ENCODE peak calls at places on chromosomes 1 and 21, in four cellular contexts. A is heart right ventricle, X is uterus, I is mammary epithelial cell. J is an unnamed sample. For H3K4me1, the result is how much of the 10 kb centered on the place peaks cover.

GRCh38 chr1:6065093-6065878 is 19.6 kb downstream of the KCNAB2 start:
- DNase-seq in A (peak), X (no peak), I (no peak), J (no peak)

GRCh38 chr21:39109596-39110210 is 73.5 kb downstream of the PSMG1 start:
- DNase-seq in A (no peak), X (no peak), I (no peak), J (no peak)

GRCh38 chr1:19210772-19211549 is 895 bp upstream of the UBR4 start:
- DNase-seq in A (no peak), X (no peak), I (peak), J (no peak)

GRCh38 chr21:46052703-46053651 is 44.9 kb upstream of the COL6A2 start:
- DNase-seq in A (no peak), X (peak), I (peak), J (no peak)

GRCh38 chr1:79044974-79045650 is 38.6 kb upstream of the ADGRL4 start:
- DNase-seq in A (no peak), X (no peak), I (no peak), J (no peak)

GRCh38 chr21:45032977-45033705 is 41.2 kb upstream of the ADARB1 start:
- DNase-seq in A (no peak), X (peak), I (no peak), J (no peak)

GRCh38 chr1:71350805-71351204 is 270.0 kb upstream of the ZRANB2 start:
- DNase-seq in A (no peak), X (no peak), I (no peak), J (no peak)

GRCh38 chr1:143691400-143691891 is 280.3 kb downstream of the FAM72C start:
- DNase-seq in A (no peak), X (no peak), I (peak), J (no peak)

GRCh38 chr21:14243461-14243860 is 27.5 kb downstream of the RBM11 start:
- DNase-seq in A (no peak), X (no peak), I (no peak), J (no peak)

GRCh38 chr1:107404756-107405155 is 263.9 kb downstream of the NTNG1 start:
- DNase-seq in A (no peak), X (no peak), I (peak), J (no peak)

GRCh38 chr21:36734367-36735200 is 35.7 kb downstream of the SIM2 start:
- DNase-seq in A (no peak), X (no peak), I (no peak), J (no peak)

GRCh38 chr1:15207031-15207828 is 39.8 kb upstream of the FHAD1 start:
- DNase-seq in A (no peak), X (no peak), I (no peak), J (no peak)

GRCh38 chr1:30523055-30524020 is 200.0 kb downstream of the MATN1 start:
- DNase-seq in A (no peak), X (no peak), I (peak), J (no peak)

GRCh38 chr1:3133671-3134070 is 64.7 kb downstream of the PRDM16 start:
- DNase-seq in A (no peak), X (no peak), I (no peak), J (no peak)

GRCh38 chr1:228095938-228096337 is 7.2 kb downstream of the C1orf35 start:
- DNase-seq in A (no peak), X (no peak), I (no peak), J (no peak)
- H3K4me3 ChIP-seq in A (no peak), X (no peak), I (no peak), J (no peak)

DNA sequence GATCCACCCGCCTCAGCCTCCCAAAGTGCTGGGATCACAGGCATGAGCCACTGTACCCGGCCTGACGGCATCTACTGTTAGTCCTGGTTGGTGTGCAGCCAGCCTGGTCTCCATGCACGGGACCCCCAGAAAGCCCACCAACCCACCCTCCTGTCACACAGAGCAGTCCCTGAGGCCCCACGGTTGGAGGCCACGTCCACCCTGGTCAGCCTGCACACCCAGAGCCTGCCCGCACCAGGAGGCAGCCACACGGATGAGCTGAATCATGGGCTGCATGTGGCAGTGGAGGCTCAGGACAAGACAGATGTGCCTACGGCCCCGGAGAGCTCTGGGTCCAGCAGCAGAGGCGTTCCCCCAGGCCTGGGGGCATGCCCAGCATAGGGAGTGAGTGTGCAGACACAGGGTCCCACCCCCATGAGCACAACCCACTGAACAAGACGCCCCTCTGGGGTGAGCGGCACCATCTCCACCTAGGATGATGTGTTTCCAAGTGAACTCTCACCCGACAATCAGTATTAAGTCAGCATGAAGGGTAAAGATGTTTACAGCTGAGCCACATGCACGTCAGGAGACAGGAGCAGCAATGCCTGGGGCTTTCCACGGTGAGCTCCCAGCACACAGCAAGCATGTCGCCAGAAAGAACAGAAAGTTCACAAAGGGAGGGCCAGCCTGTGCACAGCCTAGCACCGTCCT is 102.1 kb downstream of the WDR4 start:
- DNase-seq in A (no peak), X (no peak), I (no peak), J (no peak)
- H3K4me1 ChIP-seq in A (under half), X (under half), I (under half), J (under half)

GRCh38 chr1:221141059-221141458 is 261.8 kb downstream of the HLX start:
- DNase-seq in A (no peak), X (no peak), I (peak), J (no peak)

GRCh38 chr1:221137668-221138067 is 258.4 kb downstream of the HLX start:
- DNase-seq in A (no peak), X (no peak), I (no peak), J (no peak)

GRCh38 chr1:221141606-221142285 is 262.5 kb downstream of the HLX start:
- DNase-seq in A (no peak), X (no peak), I (no peak), J (no peak)

DNA sequence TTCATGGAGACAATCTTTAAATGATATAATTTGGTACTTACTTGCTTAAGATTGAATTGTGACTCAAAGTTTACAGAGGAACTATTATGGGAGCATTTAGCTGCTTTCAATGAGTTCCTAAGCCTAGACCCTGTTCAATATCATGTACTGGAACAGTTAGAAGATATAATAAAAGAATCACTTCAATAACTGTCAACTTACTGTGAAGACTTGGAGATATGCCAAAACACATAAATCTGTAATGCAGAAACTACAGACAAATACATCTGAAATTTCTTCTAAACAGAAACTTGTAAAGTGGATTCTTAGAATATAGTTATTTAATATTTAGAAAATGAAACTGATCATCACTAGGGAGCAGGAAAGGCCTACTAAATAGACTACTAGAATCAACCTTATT is 259.3 kb downstream of the HLX start:
- DNase-seq in A (no peak), X (no peak), I (no peak), J (no peak)
- H3K4me3 ChIP-seq in A (no peak), X (no peak), I (no peak), J (no peak)

GRCh38 chr1:8421721-8422120 is 103.8 kb downstream of the SLC45A1 start:
- DNase-seq in A (no peak), X (no peak), I (peak), J (no peak)

GRCh38 chr1:8423702-8424538 is 106.0 kb downstream of the SLC45A1 start:
- DNase-seq in A (peak), X (peak), I (peak), J (peak)

GRCh38 chr1:8424539-8425116 is 106.7 kb downstream of the SLC45A1 start:
- DNase-seq in A (peak), X (peak), I (peak), J (peak)

GRCh38 chr1:8423134-8423701 is 105.3 kb downstream of the SLC45A1 start:
- DNase-seq in A (peak), X (peak), I (peak), J (peak)

DNA sequence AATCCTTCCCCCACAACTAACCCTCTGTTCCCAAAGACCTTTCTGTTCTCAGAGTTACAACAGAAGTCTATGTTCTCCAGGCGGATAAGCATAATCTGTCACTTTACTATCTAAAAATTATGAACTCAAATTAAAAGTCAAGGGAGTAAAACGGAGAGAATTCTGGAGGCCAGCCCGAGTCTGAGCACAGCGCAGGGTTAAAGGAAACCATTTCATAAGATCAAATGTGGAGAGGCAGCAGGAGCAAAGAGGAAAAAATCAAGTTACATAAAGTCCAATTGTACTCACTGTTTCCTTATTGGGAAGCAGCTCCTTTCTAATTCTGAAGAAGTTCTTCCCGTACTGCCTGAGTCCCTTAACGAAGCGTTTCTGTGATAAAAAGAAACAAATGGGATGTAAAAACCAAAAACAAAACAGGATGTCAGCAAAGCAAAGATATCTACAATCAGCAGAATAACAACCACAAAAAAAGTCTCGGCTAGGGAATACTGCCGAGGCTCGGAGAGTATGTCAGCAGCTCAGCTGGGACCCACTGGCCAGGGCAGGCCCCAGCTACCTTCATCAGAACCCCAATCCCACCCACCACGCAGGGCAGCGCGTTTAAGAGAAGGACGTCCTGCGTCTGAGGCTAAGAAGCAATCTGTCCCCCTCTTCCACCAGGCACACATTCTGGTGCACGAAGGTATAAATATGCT is 104.7 kb downstream of the SLC45A1 start:
- DNase-seq in A (peak), X (peak), I (peak), J (peak)
- H3K4me1 ChIP-seq in A (half or more), X (under half), I (under half), J (half or more)

GRCh38 chr1:200619894-200620272 is 668 bp downstream of the KIF14 start:
- DNase-seq in A (no peak), X (no peak), I (no peak), J (no peak)
- H3K4me3 ChIP-seq in A (peak), X (peak), I (peak), J (peak)

GRCh38 chr1:27570383-27570755 is 33.6 kb downstream of the AHDC1 start:
- DNase-seq in A (peak), X (peak), I (no peak), J (no peak)
- H3K4me1 ChIP-seq in A (half or more), X (under half), I (half or more), J (under half)

J was measured in CD4-positive, alpha-beta memory T cell.